ENCODE peak calls at places on chromosomes 5 and 9, in eight cellular contexts. A is ELR; H is stimulated activated CD4-positive, alpha-beta T cell treated with anti-CD3 and anti-CD28 coated beads, Interleukin-2, amount 100 ng/mL, for 48 hours; B is islet precursor cell; T is iPS-NIHi11; S is H9; C is Peyer's patch; W is naive thymus-derived CD8-positive, alpha-beta T cell. Q is an unnamed sample.

GRCh38 chr9:105511486-105511885 is 46.4 kb upstream of the FKTN start:
- DNase-seq in A (no peak), H (no peak), B (no peak), T (no peak), S (no peak), C (no peak), W (no peak), Q (no peak)

GRCh38 chr5:66021585-66021984 is 95.2 kb downstream of the ERBIN start:
- DNase-seq in A (no peak), H (no peak), B (no peak), T (no peak), S (no peak), C (no peak), W (no peak), Q (no peak)

GRCh38 chr5:177454397-177455035 is 7.9 kb downstream of the PRR7 start:
- DNase-seq in A (peak), H (peak), B (peak), T (peak), S (peak), C (peak), W (peak), Q (peak)

GRCh38 chr5:124685404-124685930 is 61.0 kb downstream of the ZNF608 start:
- DNase-seq in A (no peak), H (no peak), B (no peak), T (no peak), S (no peak), C (no peak), W (no peak), Q (no peak)

GRCh38 chr9:89379508-89380115 is 61.3 kb downstream of the SECISBP2 start:
- DNase-seq in A (no peak), H (no peak), B (no peak), T (no peak), S (no peak), C (no peak), W (no peak), Q (no peak)

GRCh38 chr9:95605087-95605486 is 88.3 kb upstream of the PTCH1 start:
- DNase-seq in A (no peak), H (no peak), B (peak), T (peak), S (no peak), C (no peak), W (no peak), Q (no peak)

GRCh38 chr5:169050146-169050571 is 250.8 kb downstream of the SLIT3 start:
- DNase-seq in A (no peak), H (no peak), B (no peak), T (no peak), S (no peak), C (no peak), W (no peak), Q (no peak)

GRCh38 chr5:36156124-36156601 is 4.3 kb downstream of the SKP2 start:
- DNase-seq in A (no peak), H (no peak), B (peak), T (no peak), S (no peak), C (no peak), W (no peak), Q (no peak)

GRCh38 chr5:135343417-135343816 is 55.6 kb downstream of the MACROH2A1 start:
- DNase-seq in A (peak), H (no peak), B (no peak), T (no peak), S (no peak), C (peak), W (no peak), Q (no peak)

GRCh38 chr5:159050408-159051091 is 49.2 kb downstream of the EBF1 start:
- DNase-seq in A (peak), H (no peak), B (peak), T (no peak), S (no peak), C (no peak), W (no peak), Q (no peak)

GRCh38 chr5:153441997-153442396 is 48.5 kb upstream of the GRIA1 start:
- DNase-seq in A (no peak), H (no peak), B (no peak), T (no peak), S (no peak), C (no peak), W (no peak), Q (no peak)

GRCh38 chr5:74977475-74977874 is 74.9 kb downstream of the GCNT4 start:
- DNase-seq in A (no peak), H (no peak), B (no peak), T (no peak), S (no peak), C (no peak), W (no peak), Q (no peak)

GRCh38 chr5:122492675-122493074 is 180.6 kb downstream of the SNCAIP start:
- DNase-seq in A (peak), H (no peak), B (no peak), T (no peak), S (no peak), C (no peak), W (no peak), Q (no peak)

GRCh38 chr5:126492939-126493338 is 69.7 kb downstream of the GRAMD2B start:
- DNase-seq in A (peak), H (no peak), B (no peak), T (no peak), S (no peak), C (no peak), W (no peak), Q (no peak)

GRCh38 chr9:86637515-86637914 is 283.3 kb upstream of the TUT7 start:
- DNase-seq in A (peak), H (peak), B (peak), T (peak), S (peak), C (no peak), W (no peak), Q (no peak)

GRCh38 chr5:103587185-103587748 is 24.7 kb upstream of the NUDT12 start:
- DNase-seq in A (peak), H (no peak), B (no peak), T (no peak), S (no peak), C (no peak), W (no peak), Q (no peak)

GRCh38 chr5:55600536-55601208 is 65.9 kb upstream of the PLPP1 start:
- DNase-seq in A (peak), H (no peak), B (peak), T (no peak), S (no peak), C (no peak), W (no peak), Q (no peak)

GRCh38 chr5:146103594-146103993 is 1.8 kb downstream of the PLAC8L1 start:
- DNase-seq in A (no peak), H (no peak), B (no peak), T (no peak), S (no peak), C (no peak), W (no peak), Q (no peak)

GRCh38 chr5:177496111-177497010 is 1.0 kb downstream of the PDLIM7 start:
- DNase-seq in A (peak), H (no peak), B (peak), T (peak), S (peak), C (no peak), W (no peak), Q (no peak)

GRCh38 chr5:169762338-169763095 is 125.4 kb downstream of the DOCK2 start:
- DNase-seq in A (peak), H (no peak), B (peak), T (no peak), S (no peak), C (no peak), W (no peak), Q (no peak)

GRCh38 chr9:69130456-69131441 is 43.3 kb upstream of the TJP2 start:
- DNase-seq in A (peak), H (no peak), B (no peak), T (no peak), S (peak), C (no peak), W (no peak), Q (no peak)

GRCh38 chr9:80437825-80438224 is 866.1 kb downstream of the TLE4 start:
- DNase-seq in A (no peak), H (no peak), B (no peak), T (no peak), S (no peak), C (no peak), W (no peak), Q (no peak)

GRCh38 chr5:127934791-127935256 is 148.7 kb upstream of the SLC12A2 start:
- DNase-seq in A (peak), H (no peak), B (peak), T (peak), S (peak), C (no peak), W (no peak), Q (no peak)

GRCh38 chr5:135553688-135554462 is 18.1 kb upstream of the NEUROG1 start:
- DNase-seq in A (peak), H (no peak), B (peak), T (peak), S (peak), C (no peak), W (no peak), Q (no peak)

GRCh38 chr9:18002718-18003438 is 424.0 kb downstream of the SH3GL2 start:
- DNase-seq in A (no peak), H (no peak), B (no peak), T (no peak), S (no peak), C (peak), W (no peak), Q (no peak)

GRCh38 chr9:121269030-121269887 is 1.3 kb downstream of the GSN start:
- DNase-seq in A (peak), H (no peak), B (peak), T (no peak), S (no peak), C (peak), W (no peak), Q (no peak)